ENCODE peak calls at places on chromosomes 3 and 15, in ten cellular contexts. One of them, this sample, is unnamed.
A peak's percentile ranks its signal among the peaks of the same experiment; 100 is the strongest.

GRCh38 chr3:194223951-194224350 is 88.0 kb downstream of the HES1 start:
- DNase-seq in CD4-positive, alpha-beta T cell: no peak
- DNase-seq in left ventricle myocardium inferior: no peak
- DNase-seq in astrocyte: no peak
- DNase-seq in body of pancreas: no peak
- DNase-seq in CD8-positive, alpha-beta memory T cell: no peak
- DNase-seq in mesenchymal stem cell: no peak
- DNase-seq in heart left ventricle: no peak
- DNase-seq in suprapubic skin: no peak
- DNase-seq in uterus: no peak
- DNase-seq in this sample: no peak

GRCh38 chr3:50237133-50237651 is 1.2 kb downstream of the GNAI2 start:
- DNase-seq in heart left ventricle: no peak
- DNase-seq in suprapubic skin: no peak
- DNase-seq in body of pancreas: no peak
- DNase-seq in astrocyte: no peak
- DNase-seq in uterus: no peak
- DNase-seq in left ventricle myocardium inferior: no peak
- DNase-seq in CD8-positive, alpha-beta memory T cell: no peak
- DNase-seq in CD4-positive, alpha-beta T cell: peak; percentile 24
- DNase-seq in mesenchymal stem cell: peak; percentile 59
- DNase-seq in this sample: no peak

GRCh38 chr3:100893590-100893989 is 99.6 kb downstream of the ABI3BP start:
- DNase-seq in mesenchymal stem cell: peak; percentile 41
- DNase-seq in suprapubic skin: no peak
- DNase-seq in left ventricle myocardium inferior: no peak
- DNase-seq in CD4-positive, alpha-beta T cell: no peak
- DNase-seq in uterus: no peak
- DNase-seq in CD8-positive, alpha-beta memory T cell: no peak
- DNase-seq in heart left ventricle: no peak
- DNase-seq in astrocyte: no peak
- DNase-seq in body of pancreas: no peak
- DNase-seq in this sample: no peak

GRCh38 chr3:41093476-41093875 is 105.8 kb upstream of the CTNNB1 start:
- DNase-seq in left ventricle myocardium inferior: no peak
- DNase-seq in body of pancreas: no peak
- DNase-seq in CD4-positive, alpha-beta T cell: no peak
- DNase-seq in astrocyte: no peak
- DNase-seq in CD8-positive, alpha-beta memory T cell: no peak
- DNase-seq in uterus: no peak
- DNase-seq in suprapubic skin: no peak
- DNase-seq in mesenchymal stem cell: no peak
- DNase-seq in heart left ventricle: no peak
- DNase-seq in this sample: no peak

GRCh38 chr3:194537732-194538247 is 51.0 kb upstream of the ATP13A3 start:
- DNase-seq in suprapubic skin: no peak
- DNase-seq in heart left ventricle: no peak
- DNase-seq in left ventricle myocardium inferior: no peak
- DNase-seq in CD8-positive, alpha-beta memory T cell: no peak
- DNase-seq in astrocyte: peak; percentile 87
- DNase-seq in CD4-positive, alpha-beta T cell: no peak
- DNase-seq in uterus: no peak
- DNase-seq in mesenchymal stem cell: peak; percentile 76
- DNase-seq in body of pancreas: peak; percentile 50
- DNase-seq in this sample: no peak

GRCh38 chr3:6807967-6808588 is 52.8 kb upstream of the GRM7 start:
- DNase-seq in CD8-positive, alpha-beta memory T cell: no peak
- DNase-seq in astrocyte: peak; percentile 94
- DNase-seq in mesenchymal stem cell: no peak
- DNase-seq in uterus: no peak
- DNase-seq in body of pancreas: no peak
- DNase-seq in heart left ventricle: no peak
- DNase-seq in left ventricle myocardium inferior: no peak
- DNase-seq in CD4-positive, alpha-beta T cell: no peak
- DNase-seq in suprapubic skin: no peak
- DNase-seq in this sample: no peak

GRCh38 chr3:23966308-23966707 is 21.2 kb downstream of the NR1D2 start:
- DNase-seq in CD4-positive, alpha-beta T cell: no peak
- DNase-seq in left ventricle myocardium inferior: no peak
- DNase-seq in astrocyte: peak; percentile 13
- DNase-seq in uterus: no peak
- DNase-seq in mesenchymal stem cell: no peak
- DNase-seq in body of pancreas: no peak
- DNase-seq in suprapubic skin: no peak
- DNase-seq in heart left ventricle: no peak
- DNase-seq in CD8-positive, alpha-beta memory T cell: no peak
- DNase-seq in this sample: no peak

GRCh38 chr3:126971891-126972351 is 11.0 kb upstream of the PLXNA1 start:
- DNase-seq in astrocyte: peak; percentile 61
- DNase-seq in CD4-positive, alpha-beta T cell: no peak
- DNase-seq in uterus: peak; percentile 39
- DNase-seq in suprapubic skin: peak; percentile 88
- DNase-seq in mesenchymal stem cell: peak; percentile 88
- DNase-seq in CD8-positive, alpha-beta memory T cell: no peak
- DNase-seq in left ventricle myocardium inferior: peak; percentile 67
- DNase-seq in heart left ventricle: peak; percentile 80
- DNase-seq in body of pancreas: peak; percentile 32
- DNase-seq in this sample: no peak

DNA sequence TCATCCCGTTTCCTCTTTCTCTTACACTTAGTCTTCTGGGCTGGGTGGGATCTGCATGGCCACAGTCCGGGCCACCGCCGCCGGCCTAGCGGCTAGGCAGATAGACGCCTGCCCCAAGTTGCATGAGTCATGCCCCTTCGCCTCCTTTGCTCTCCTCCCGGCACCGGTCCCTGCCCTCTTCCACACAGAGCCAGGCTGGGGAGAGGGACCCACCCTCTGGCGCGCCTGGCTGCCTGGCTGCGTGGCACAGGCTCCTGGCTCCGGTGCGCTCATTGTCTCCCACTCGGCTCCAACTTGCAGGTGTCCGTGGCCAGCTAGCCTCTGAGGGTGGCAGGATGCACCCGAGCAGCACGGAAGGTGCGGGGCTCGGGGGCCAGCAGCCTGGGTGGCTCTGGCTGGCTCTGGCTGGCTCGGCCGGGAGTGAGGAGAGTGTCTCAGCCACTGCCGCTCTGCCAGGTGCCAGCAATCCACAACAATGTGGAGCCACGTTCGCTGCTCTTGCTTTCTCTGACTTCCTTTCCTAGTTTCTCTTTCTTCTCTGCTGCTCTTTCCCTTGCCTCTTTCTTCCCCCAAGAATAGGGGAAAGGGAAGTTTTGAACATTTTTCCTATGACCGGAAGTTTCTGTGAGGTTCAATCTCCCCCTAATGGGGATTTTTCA is 22.4 kb upstream of the MTHFS start:
- DNase-seq in heart left ventricle: no peak
- DNase-seq in left ventricle myocardium inferior: no peak
- DNase-seq in CD8-positive, alpha-beta memory T cell: no peak
- DNase-seq in CD4-positive, alpha-beta T cell: no peak
- DNase-seq in mesenchymal stem cell: no peak
- DNase-seq in body of pancreas: no peak
- DNase-seq in suprapubic skin: no peak
- DNase-seq in uterus: no peak
- DNase-seq in astrocyte: no peak
- DNase-seq in this sample: no peak
- H3K9me3 ChIP-seq in heart left ventricle: peaks cover 77% of the 10 kb centered on the region
- H3K9me3 ChIP-seq in left ventricle myocardium inferior: peaks cover 81% of the 10 kb centered on the region
- H3K9me3 ChIP-seq in CD8-positive, alpha-beta memory T cell: peaks cover 41% of the 10 kb centered on the region
- H3K9me3 ChIP-seq in CD4-positive, alpha-beta T cell: peaks cover 78% of the 10 kb centered on the region
- H3K9me3 ChIP-seq in mesenchymal stem cell: peaks cover 71% of the 10 kb centered on the region
- H3K9me3 ChIP-seq in body of pancreas: peaks cover 31% of the 10 kb centered on the region
- H3K9me3 ChIP-seq in suprapubic skin: peaks cover 68% of the 10 kb centered on the region
- H3K9me3 ChIP-seq in uterus: peaks cover 41% of the 10 kb centered on the region
- H3K9me3 ChIP-seq in astrocyte: peaks cover 29% of the 10 kb centered on the region
- H3K9me3 ChIP-seq in this sample: peaks cover 51% of the 10 kb centered on the region

GRCh38 chr15:96331942-96332853 is 1.7 kb downstream of the NR2F2 start:
- DNase-seq in body of pancreas: peak; percentile 68
- DNase-seq in suprapubic skin: no peak
- DNase-seq in astrocyte: peak; percentile 35
- DNase-seq in CD8-positive, alpha-beta memory T cell: no peak
- DNase-seq in uterus: no peak
- DNase-seq in CD4-positive, alpha-beta T cell: no peak
- DNase-seq in left ventricle myocardium inferior: no peak
- DNase-seq in heart left ventricle: peak; percentile 64
- DNase-seq in mesenchymal stem cell: peak; percentile 64
- DNase-seq in this sample: no peak

GRCh38 chr15:96334017-96334704 is 3.7 kb downstream of the NR2F2 start:
- DNase-seq in astrocyte: peak; percentile 10
- DNase-seq in mesenchymal stem cell: peak; percentile 32
- DNase-seq in suprapubic skin: no peak
- DNase-seq in uterus: no peak
- DNase-seq in body of pancreas: no peak
- DNase-seq in heart left ventricle: peak; percentile 62
- DNase-seq in left ventricle myocardium inferior: no peak
- DNase-seq in CD8-positive, alpha-beta memory T cell: no peak
- DNase-seq in CD4-positive, alpha-beta T cell: no peak
- DNase-seq in this sample: no peak

GRCh38 chr15:96334705-96335428 is 4.4 kb downstream of the NR2F2 start:
- DNase-seq in heart left ventricle: no peak
- DNase-seq in left ventricle myocardium inferior: no peak
- DNase-seq in CD8-positive, alpha-beta memory T cell: no peak
- DNase-seq in body of pancreas: no peak
- DNase-seq in astrocyte: peak; percentile 16
- DNase-seq in uterus: no peak
- DNase-seq in mesenchymal stem cell: peak; percentile 34
- DNase-seq in suprapubic skin: no peak
- DNase-seq in CD4-positive, alpha-beta T cell: no peak
- DNase-seq in this sample: no peak

GRCh38 chr15:96332854-96333193 is 2.3 kb downstream of the NR2F2 start:
- DNase-seq in left ventricle myocardium inferior: no peak
- DNase-seq in CD4-positive, alpha-beta T cell: no peak
- DNase-seq in CD8-positive, alpha-beta memory T cell: no peak
- DNase-seq in heart left ventricle: no peak
- DNase-seq in astrocyte: no peak
- DNase-seq in uterus: no peak
- DNase-seq in suprapubic skin: no peak
- DNase-seq in body of pancreas: no peak
- DNase-seq in mesenchymal stem cell: no peak
- DNase-seq in this sample: no peak

DNA sequence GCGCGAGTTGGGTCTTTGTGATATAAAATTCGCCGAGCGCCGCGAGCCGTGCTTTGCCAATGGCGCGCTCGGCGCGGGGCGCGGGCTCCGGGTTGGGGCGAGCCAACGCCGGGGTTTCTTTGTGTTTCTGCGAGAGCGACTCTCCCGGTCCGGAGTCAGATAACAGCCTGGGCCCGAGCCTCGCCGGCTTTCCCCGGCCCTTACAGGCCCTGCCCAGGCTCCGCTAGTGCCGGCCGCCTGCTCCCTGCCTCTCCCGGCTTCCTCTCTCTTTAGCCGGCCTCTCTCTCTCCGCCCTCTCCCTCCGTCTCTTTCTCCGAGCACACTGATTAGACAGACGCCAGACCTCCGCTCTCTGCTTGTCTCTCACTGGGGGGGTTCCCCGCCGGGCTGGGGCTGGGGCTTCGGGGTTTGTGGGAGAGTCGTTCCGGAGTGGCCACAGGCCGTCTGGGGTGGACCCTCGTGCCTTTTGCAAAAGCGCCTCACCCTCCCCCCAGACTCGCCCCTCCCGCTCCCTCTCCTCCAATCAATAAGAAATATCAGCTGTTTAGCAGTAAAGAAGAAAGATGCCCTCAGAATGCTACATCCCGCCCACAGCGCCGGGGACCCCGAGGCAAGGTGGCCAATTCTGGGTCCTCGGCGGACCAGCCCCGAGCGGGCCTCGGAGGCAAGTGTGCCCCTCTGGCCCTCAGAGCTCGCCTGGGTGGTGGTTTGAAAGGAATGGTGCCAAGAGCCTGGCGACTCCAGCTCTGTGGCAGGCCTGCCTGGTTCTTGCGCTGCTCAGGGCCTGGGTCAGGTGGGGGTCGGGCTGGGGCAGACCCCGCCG is 2.9 kb downstream of the NR2F2 start:
- DNase-seq in mesenchymal stem cell: peak; percentile 46
- DNase-seq in left ventricle myocardium inferior: no peak
- DNase-seq in body of pancreas: peak; percentile 60
- DNase-seq in uterus: no peak
- DNase-seq in CD4-positive, alpha-beta T cell: no peak
- DNase-seq in heart left ventricle: peak; percentile 69
- DNase-seq in CD8-positive, alpha-beta memory T cell: no peak
- DNase-seq in astrocyte: peak; percentile 25
- DNase-seq in suprapubic skin: peak; percentile 71
- DNase-seq in this sample: no peak
- H3K27me3 ChIP-seq in mesenchymal stem cell: no peaks in the 10 kb centered on the region
- H3K27me3 ChIP-seq in left ventricle myocardium inferior: peaks cover 44% of the 10 kb centered on the region
- H3K27me3 ChIP-seq in body of pancreas: no peaks in the 10 kb centered on the region
- H3K27me3 ChIP-seq in uterus: no peaks in the 10 kb centered on the region
- H3K27me3 ChIP-seq in CD4-positive, alpha-beta T cell: peaks cover 89% of the 10 kb centered on the region
- H3K27me3 ChIP-seq in heart left ventricle: peaks cover 10% of the 10 kb centered on the region
- H3K27me3 ChIP-seq in CD8-positive, alpha-beta memory T cell: peaks cover 38% of the 10 kb centered on the region
- H3K27me3 ChIP-seq in astrocyte: no peaks in the 10 kb centered on the region
- H3K27me3 ChIP-seq in suprapubic skin: peaks cover 41% of the 10 kb centered on the region
- H3K27me3 ChIP-seq in this sample: no peaks in the 10 kb centered on the region

DNA sequence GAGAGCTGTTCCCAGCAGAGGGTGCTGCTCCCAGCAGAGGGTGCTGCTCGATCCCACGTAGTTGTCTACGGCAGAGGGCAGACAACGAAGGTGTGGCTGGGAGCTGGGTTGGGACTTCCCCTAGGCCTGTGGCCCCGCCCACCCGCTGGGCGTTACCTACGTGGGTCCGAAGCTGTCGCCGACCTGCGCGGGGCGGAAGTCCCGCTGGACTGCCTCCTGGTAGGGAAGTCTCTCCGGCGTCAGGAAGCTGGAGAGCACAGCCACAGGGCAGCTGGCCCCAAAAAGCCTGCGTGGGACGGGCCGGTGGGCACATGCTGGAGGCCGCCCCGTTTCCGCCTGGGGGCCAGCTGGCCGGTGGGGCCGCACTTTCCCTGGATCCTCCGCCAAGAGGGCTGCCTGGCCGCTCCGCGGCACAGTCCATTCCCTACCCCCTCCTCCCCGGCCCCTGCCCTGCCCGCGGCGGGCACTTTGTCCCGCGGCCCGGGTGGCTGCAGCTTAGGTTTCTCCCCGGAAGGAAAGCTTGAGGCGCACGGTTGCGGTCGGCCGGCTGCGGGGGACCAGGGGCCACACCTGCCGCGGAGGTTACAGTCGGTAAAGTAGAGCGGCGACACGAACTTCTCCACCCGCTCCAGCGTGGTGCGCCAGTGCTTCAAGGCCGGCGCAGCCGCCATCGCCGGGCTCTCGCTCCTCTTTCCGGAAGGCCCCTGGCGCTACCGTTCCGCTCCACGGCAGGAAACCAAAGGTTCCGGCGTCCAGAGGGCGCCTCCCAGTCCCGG is at the start of gene MAN2C1:
- DNase-seq in heart left ventricle: peak; percentile 97
- DNase-seq in left ventricle myocardium inferior: peak; percentile 95
- DNase-seq in CD8-positive, alpha-beta memory T cell: peak; percentile 92
- DNase-seq in suprapubic skin: peak; percentile 96
- DNase-seq in body of pancreas: peak; percentile 97
- DNase-seq in astrocyte: peak; percentile 92
- DNase-seq in mesenchymal stem cell: peak; percentile 96
- DNase-seq in uterus: peak; percentile 94
- DNase-seq in CD4-positive, alpha-beta T cell: peak; percentile 89
- DNase-seq in this sample: peak; percentile 84
- H3K9me3 ChIP-seq in heart left ventricle: no peaks in the 10 kb centered on the region
- H3K9me3 ChIP-seq in left ventricle myocardium inferior: no peaks in the 10 kb centered on the region
- H3K9me3 ChIP-seq in CD8-positive, alpha-beta memory T cell: no peaks in the 10 kb centered on the region
- H3K9me3 ChIP-seq in suprapubic skin: no peaks in the 10 kb centered on the region
- H3K9me3 ChIP-seq in body of pancreas: no peaks in the 10 kb centered on the region
- H3K9me3 ChIP-seq in astrocyte: no peaks in the 10 kb centered on the region
- H3K9me3 ChIP-seq in mesenchymal stem cell: no peaks in the 10 kb centered on the region
- H3K9me3 ChIP-seq in uterus: no peaks in the 10 kb centered on the region
- H3K9me3 ChIP-seq in CD4-positive, alpha-beta T cell: no peaks in the 10 kb centered on the region
- H3K9me3 ChIP-seq in this sample: no peaks in the 10 kb centered on the region

GRCh38 chr3:186826978-186827857 is 15.3 kb upstream of the ADIPOQ start:
- DNase-seq in heart left ventricle: peak; percentile 92
- DNase-seq in left ventricle myocardium inferior: peak; percentile 82
- DNase-seq in uterus: peak; percentile 54
- DNase-seq in astrocyte: peak; percentile 30
- DNase-seq in mesenchymal stem cell: peak; percentile 77
- DNase-seq in CD8-positive, alpha-beta memory T cell: peak; percentile 83
- DNase-seq in CD4-positive, alpha-beta T cell: peak; percentile 70
- DNase-seq in body of pancreas: peak; percentile 78
- DNase-seq in suprapubic skin: peak; percentile 80
- DNase-seq in this sample: peak; percentile 39
- H3K27me3 ChIP-seq in heart left ventricle: peaks cover 17% of the 10 kb centered on the region
- H3K27me3 ChIP-seq in left ventricle myocardium inferior: peaks cover 78% of the 10 kb centered on the region
- H3K27me3 ChIP-seq in uterus: peaks cover 40% of the 10 kb centered on the region
- H3K27me3 ChIP-seq in astrocyte: peaks cover 44% of the 10 kb centered on the region
- H3K27me3 ChIP-seq in mesenchymal stem cell: peaks cover 40% of the 10 kb centered on the region
- H3K27me3 ChIP-seq in CD8-positive, alpha-beta memory T cell: peaks cover 28% of the 10 kb centered on the region
- H3K27me3 ChIP-seq in CD4-positive, alpha-beta T cell: peaks cover 65% of the 10 kb centered on the region
- H3K27me3 ChIP-seq in body of pancreas: peaks cover 26% of the 10 kb centered on the region
- H3K27me3 ChIP-seq in suprapubic skin: peaks cover 69% of the 10 kb centered on the region
- H3K27me3 ChIP-seq in this sample: peaks cover 34% of the 10 kb centered on the region

This sample was measured in AG04450.